ENCODE peak calls at places on chromosomes 6 and 20, in eight cellular contexts. D, I, H, B, M, J, W and U are unnamed samples.

GRCh38 chr6:17220511-17220910 is 60.6 kb upstream of the RBM24 start:
- DNase-seq in D (no peak), I (no peak), H (no peak), B (no peak), M (no peak), J (no peak), W (no peak), U (no peak)

GRCh38 chr6:51792273-51793030 is 295.0 kb downstream of the PKHD1 start:
- DNase-seq in D (no peak), I (no peak), H (no peak), B (no peak), M (no peak), J (no peak), W (no peak), U (no peak)

GRCh38 chr6:6749791-6750434 is 161.4 kb downstream of the LY86 start:
- DNase-seq in D (peak), I (peak), H (no peak), B (peak), M (peak), J (peak), W (peak), U (no peak)

GRCh38 chr6:8243462-8243861 is 141.1 kb upstream of the EEF1E1 start:
- DNase-seq in D (peak), I (no peak), H (no peak), B (no peak), M (no peak), J (no peak), W (no peak), U (no peak)

GRCh38 chr6:135871296-135871695 is 19.8 kb downstream of the PDE7B start:
- DNase-seq in D (no peak), I (no peak), H (no peak), B (no peak), M (no peak), J (no peak), W (no peak), U (no peak)

GRCh38 chr20:9149087-9149486 is 80.2 kb downstream of the PLCB4 start:
- DNase-seq in D (no peak), I (no peak), H (no peak), B (no peak), M (no peak), J (no peak), W (no peak), U (no peak)

GRCh38 chr6:47235964-47236760 is 73.5 kb downstream of the TNFRSF21 start:
- DNase-seq in D (peak), I (peak), H (no peak), B (no peak), M (no peak), J (no peak), W (no peak), U (no peak)

GRCh38 chr6:38179300-38179699 is 359.8 kb downstream of the ZFAND3 start:
- DNase-seq in D (no peak), I (no peak), H (no peak), B (no peak), M (no peak), J (no peak), W (no peak), U (no peak)

GRCh38 chr20:51022227-51022802 is 592 bp downstream of the KCNG1 start:
- DNase-seq in D (no peak), I (no peak), H (no peak), B (no peak), M (no peak), J (no peak), W (no peak), U (no peak)

GRCh38 chr20:23540624-23541023 is 27.7 kb downstream of the CST9L start:
- DNase-seq in D (no peak), I (no peak), H (no peak), B (no peak), M (no peak), J (no peak), W (no peak), U (no peak)

GRCh38 chr6:1729752-1730140 is 120.0 kb downstream of the FOXC1 start:
- DNase-seq in D (no peak), I (no peak), H (no peak), B (no peak), M (no peak), J (no peak), W (no peak), U (no peak)

GRCh38 chr6:99933129-99933528 is 60.9 kb downstream of the MCHR2 start:
- DNase-seq in D (peak), I (no peak), H (no peak), B (no peak), M (no peak), J (no peak), W (no peak), U (no peak)

GRCh38 chr20:37145014-37145413 is 34.1 kb upstream of the RPN2 start:
- DNase-seq in D (peak), I (no peak), H (no peak), B (no peak), M (no peak), J (no peak), W (no peak), U (no peak)

GRCh38 chr6:53717571-53717970 is 52.0 kb upstream of the KLHL31 start:
- DNase-seq in D (no peak), I (no peak), H (no peak), B (no peak), M (no peak), J (no peak), W (no peak), U (no peak)

GRCh38 chr6:28090902-28091586 is 10.7 kb downstream of the ZNF165 start:
- DNase-seq in D (no peak), I (peak), H (no peak), B (no peak), M (no peak), J (no peak), W (no peak), U (no peak)

GRCh38 chr6:35977308-35977707 is 47.1 kb downstream of the SLC26A8 start:
- DNase-seq in D (no peak), I (no peak), H (no peak), B (no peak), M (no peak), J (no peak), W (no peak), U (no peak)

GRCh38 chr6:168711666-168712300 is 270.8 kb downstream of the SMOC2 start:
- DNase-seq in D (no peak), I (no peak), H (no peak), B (no peak), M (no peak), J (no peak), W (no peak), U (no peak)

GRCh38 chr6:158441639-158442308 is 118.1 kb upstream of the TMEM181 start:
- DNase-seq in D (no peak), I (no peak), H (no peak), B (peak), M (no peak), J (no peak), W (no peak), U (no peak)

GRCh38 chr6:136859430-136859829 is 37.0 kb downstream of the PEX7 start:
- DNase-seq in D (no peak), I (no peak), H (no peak), B (no peak), M (no peak), J (no peak), W (no peak), U (no peak)

GRCh38 chr6:7628479-7628878 is 38.5 kb downstream of the SNRNP48 start:
- DNase-seq in D (no peak), I (no peak), H (no peak), B (no peak), M (no peak), J (no peak), W (no peak), U (no peak)

GRCh38 chr6:56767892-56768531 is 125.3 kb upstream of the DST start:
- DNase-seq in D (no peak), I (no peak), H (no peak), B (no peak), M (no peak), J (no peak), W (no peak), U (no peak)

GRCh38 chr20:43722153-43722505 is 4.7 kb downstream of the GTSF1L start:
- DNase-seq in D (no peak), I (no peak), H (no peak), B (no peak), M (no peak), J (no peak), W (no peak), U (no peak)

DNA sequence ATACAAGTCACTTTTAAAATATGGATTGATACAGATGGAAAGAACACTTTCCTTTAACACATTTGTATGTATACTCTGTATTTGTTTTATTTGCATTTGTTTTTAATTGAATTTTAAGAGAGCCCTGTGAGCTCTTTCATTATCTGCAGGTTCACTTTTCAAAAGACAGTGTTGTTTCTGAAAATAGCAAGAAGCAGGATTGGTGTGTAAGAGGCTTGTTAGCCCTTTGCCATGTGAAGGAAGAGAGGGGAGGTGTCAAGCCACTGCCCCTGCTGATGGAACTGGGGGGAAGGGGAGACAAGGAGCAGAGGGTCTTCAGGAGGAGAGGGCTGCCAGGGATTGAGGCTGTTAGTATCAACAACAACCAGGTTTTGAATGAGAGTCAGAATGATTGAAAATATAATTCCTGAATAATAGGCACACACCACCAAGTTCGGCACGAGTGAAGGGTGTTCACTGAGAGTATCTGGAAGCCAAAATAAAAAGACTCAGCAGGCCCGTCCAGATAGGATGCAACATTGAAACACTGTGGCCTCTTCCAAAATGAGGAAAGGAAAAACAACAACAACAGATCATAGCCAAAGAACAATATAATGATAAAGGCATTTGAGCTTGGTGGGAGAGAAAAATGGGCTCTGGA is 12.6 kb upstream of the PBOV1 start:
- DNase-seq in D (no peak), I (no peak), H (no peak), B (no peak), M (no peak), J (no peak), W (no peak), U (no peak)
- H3K27ac ChIP-seq in D (no peak), I (no peak), H (no peak), B (no peak), M (no peak), J (no peak), W (no peak), U (no peak)

GRCh38 chr6:43050981-43051380 is 2.7 kb downstream of the CUL7 start:
- DNase-seq in D (no peak), I (no peak), H (no peak), B (no peak), M (no peak), J (no peak), W (no peak), U (no peak)
- H3K27ac ChIP-seq in D (no peak), I (no peak), H (no peak), B (no peak), M (no peak), J (no peak), W (no peak), U (no peak)

GRCh38 chr6:13357551-13358075 is 29.3 kb upstream of the TBC1D7 start:
- DNase-seq in D (no peak), I (no peak), H (no peak), B (no peak), M (peak), J (peak), W (no peak), U (peak)

GRCh38 chr6:13362432-13362831 is 34.1 kb upstream of the TBC1D7 start:
- DNase-seq in D (peak), I (no peak), H (no peak), B (no peak), M (no peak), J (no peak), W (no peak), U (no peak)

GRCh38 chr6:13360671-13361540 is 32.6 kb upstream of the TBC1D7 start:
- DNase-seq in D (no peak), I (peak), H (no peak), B (no peak), M (no peak), J (no peak), W (no peak), U (no peak)

GRCh38 chr6:13358486-13358885 is 30.1 kb upstream of the TBC1D7 start:
- DNase-seq in D (no peak), I (no peak), H (no peak), B (no peak), M (peak), J (no peak), W (no peak), U (no peak)

GRCh38 chr6:13359287-13359686 is 30.9 kb upstream of the TBC1D7 start:
- DNase-seq in D (no peak), I (no peak), H (no peak), B (no peak), M (no peak), J (no peak), W (no peak), U (no peak)
- H3K27ac ChIP-seq in D (no peak), I (peak), H (no peak), B (no peak), M (no peak), J (no peak), W (no peak), U (no peak)

DNA sequence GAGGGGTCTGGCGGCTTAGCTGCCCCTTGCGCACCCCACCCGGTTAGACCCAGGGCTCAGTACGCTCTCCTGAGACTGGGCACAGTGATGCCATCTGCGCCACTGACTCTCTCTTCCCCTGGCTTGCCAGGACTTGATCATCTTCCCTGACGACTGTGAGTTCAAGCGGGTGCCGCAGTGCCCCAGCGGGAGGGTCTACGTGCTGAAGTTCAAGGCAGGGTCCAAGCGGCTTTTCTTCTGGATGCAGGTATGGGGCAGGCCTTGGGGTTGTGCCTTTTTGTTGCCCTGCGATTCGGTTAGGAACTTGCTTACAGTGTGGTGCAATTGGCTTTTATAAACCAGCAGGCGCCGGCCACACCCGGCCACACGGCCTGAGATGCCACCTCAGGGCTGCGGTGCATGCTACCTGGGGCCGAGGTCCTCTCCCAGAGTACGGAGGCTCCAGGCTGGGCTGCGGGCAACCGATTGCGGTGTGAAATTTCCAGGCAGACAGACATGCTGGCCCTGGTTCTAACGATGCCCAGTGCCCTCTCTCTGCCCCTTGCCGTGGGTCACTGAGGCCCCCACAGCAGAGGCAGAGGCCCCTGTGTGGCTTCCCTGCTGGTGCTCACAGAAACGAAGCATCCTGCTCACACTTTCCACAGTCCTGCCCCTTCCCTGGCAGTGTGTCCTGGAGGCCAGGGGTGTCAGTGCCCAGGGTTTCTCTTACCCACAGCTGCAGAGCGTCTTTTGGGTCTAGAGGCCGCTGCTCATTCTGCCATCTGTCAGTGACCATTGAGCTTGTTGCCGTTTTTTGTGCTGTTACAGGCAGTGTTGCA is 1.7 kb downstream of the ADRM1 start:
- DNase-seq in D (no peak), I (no peak), H (no peak), B (no peak), M (no peak), J (no peak), W (no peak), U (no peak)
- H3K27ac ChIP-seq in D (peak), I (peak), H (peak), B (no peak), M (no peak), J (no peak), W (peak), U (no peak)

GRCh38 chr6:170136541-170137175 is 154.2 kb downstream of the DLL1 start:
- DNase-seq in D (no peak), I (no peak), H (no peak), B (no peak), M (no peak), J (no peak), W (no peak), U (no peak)
- H3K27ac ChIP-seq in D (no peak), I (peak), H (no peak), B (no peak), M (no peak), J (no peak), W (no peak), U (peak)